ENCODE peak calls at places on chromosomes 7 and 10, in six cellular contexts. L is suprapubic skin, N is fibroblast of lung, E is cardiac muscle cell, W is PC-3, A is hepatocyte. B is an unnamed sample.

GRCh38 chr7:136998495-136998894 is 130.0 kb downstream of the CHRM2 start:
- DNase-seq in L (no peak), N (peak; percentile 32), E (no peak), W (peak; percentile 72), A (no peak), B (peak; percentile 30)

GRCh38 chr7:6271091-6271658 is 1.2 kb downstream of the CYTH3 start:
- DNase-seq in L (peak; percentile 74), N (peak; percentile 62), E (peak; percentile 45), W (peak; percentile 68), A (peak; percentile 54), B (no peak)

GRCh38 chr10:1572519-1573333 is 164.6 kb downstream of the ADARB2 start:
- DNase-seq in L (no peak), N (no peak), E (no peak), W (no peak), A (no peak), B (no peak)

GRCh38 chr10:51937313-51937712 is 237.9 kb upstream of the CSTF2T start:
- DNase-seq in L (no peak), N (peak; percentile 84), E (peak; percentile 77), W (no peak), A (no peak), B (peak; percentile 42)

GRCh38 chr7:95715274-95715673 is 57.1 kb upstream of the DYNC1I1 start:
- DNase-seq in L (no peak), N (no peak), E (no peak), W (no peak), A (no peak), B (no peak)

GRCh38 chr7:101164071-101164840 is 1.1 kb downstream of the VGF start:
- DNase-seq in L (no peak), N (peak; percentile 61), E (peak; percentile 72), W (peak; percentile 56), A (peak; percentile 79), B (no peak)

GRCh38 chr10:108413954-108414353 is 1249.4 kb upstream of the SORCS1 start:
- DNase-seq in L (no peak), N (no peak), E (no peak), W (no peak), A (no peak), B (no peak)

GRCh38 chr7:1940402-1940786 is 270.3 kb downstream of the ELFN1 start:
- DNase-seq in L (no peak), N (peak; percentile 36), E (peak; percentile 71), W (no peak), A (no peak), B (no peak)

GRCh38 chr10:3048114-3049019 is 19.0 kb upstream of the PFKP start:
- DNase-seq in L (no peak), N (peak; percentile 59), E (no peak), W (no peak), A (no peak), B (no peak)

DNA sequence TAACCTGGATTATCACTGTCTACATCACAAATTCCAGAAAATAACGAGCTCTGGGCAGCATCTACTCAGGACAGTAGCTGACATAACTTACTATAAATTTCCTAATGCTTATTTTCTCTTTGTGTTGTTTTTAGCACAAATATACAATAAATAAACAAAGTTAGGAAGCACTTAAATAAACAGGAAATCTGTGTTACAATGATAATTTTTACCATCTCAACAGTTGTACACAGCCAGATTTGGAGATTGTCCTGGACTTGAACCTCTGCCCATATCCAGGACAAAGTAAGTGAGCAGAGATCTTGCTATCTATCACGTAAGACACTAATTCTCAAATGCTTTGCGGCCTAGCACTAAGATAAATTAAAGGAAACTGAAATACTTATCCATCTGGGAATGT is 48.7 kb downstream of the TSPAN12 start:
- DNase-seq in L (no peak), N (no peak), E (no peak), W (no peak), A (no peak), B (no peak)
- H3K9me3 ChIP-seq in L (no peaks in the 10 kb centered on the region), N (no peaks in the 10 kb centered on the region), E (no peaks in the 10 kb centered on the region), W (no peaks in the 10 kb centered on the region), A (no peaks in the 10 kb centered on the region), B (no peaks in the 10 kb centered on the region)

GRCh38 chr10:131404886-131405285 is 93.4 kb upstream of the TCERG1L start:
- DNase-seq in L (no peak), N (no peak), E (no peak), W (no peak), A (no peak), B (no peak)
- H3K9me3 ChIP-seq in L (no peaks in the 10 kb centered on the region), N (no peaks in the 10 kb centered on the region), E (no peaks in the 10 kb centered on the region), W (no peaks in the 10 kb centered on the region), A (no peaks in the 10 kb centered on the region), B (peaks cover 91% of the 10 kb centered on the region)

GRCh38 chr10:26781797-26782196 is 79.0 kb downstream of the ABI1 start:
- DNase-seq in L (no peak), N (no peak), E (no peak), W (peak; percentile 18), A (no peak), B (no peak)

GRCh38 chr10:26792780-26793495 is 67.8 kb downstream of the ABI1 start:
- DNase-seq in L (no peak), N (no peak), E (no peak), W (no peak), A (no peak), B (no peak)

GRCh38 chr10:26790596-26790995 is 70.2 kb downstream of the ABI1 start:
- DNase-seq in L (no peak), N (no peak), E (no peak), W (peak; percentile 28), A (no peak), B (no peak)

DNA sequence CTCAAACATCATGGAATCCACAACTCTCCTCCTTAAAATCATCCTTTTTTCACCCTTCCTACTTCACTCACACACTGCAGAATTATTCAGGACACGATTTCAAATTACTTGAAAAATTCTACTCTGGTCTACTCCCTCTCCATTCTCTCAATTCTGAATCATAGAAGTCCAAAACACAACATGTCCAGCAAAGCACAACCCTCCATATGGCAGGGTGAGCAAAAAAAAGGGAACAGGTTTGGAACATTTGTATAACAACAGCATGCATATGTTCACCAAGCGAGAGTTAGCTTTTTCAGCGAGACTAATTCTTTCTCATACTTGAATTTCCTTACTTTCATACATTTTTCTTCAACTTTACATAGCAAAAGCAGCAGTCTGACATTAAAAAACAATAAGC is 73.4 kb downstream of the ABI1 start:
- DNase-seq in L (no peak), N (no peak), E (no peak), W (no peak), A (no peak), B (no peak)
- H3K9me3 ChIP-seq in L (no peaks in the 10 kb centered on the region), N (no peaks in the 10 kb centered on the region), E (no peaks in the 10 kb centered on the region), W (no peaks in the 10 kb centered on the region), A (no peaks in the 10 kb centered on the region), B (no peaks in the 10 kb centered on the region)

DNA sequence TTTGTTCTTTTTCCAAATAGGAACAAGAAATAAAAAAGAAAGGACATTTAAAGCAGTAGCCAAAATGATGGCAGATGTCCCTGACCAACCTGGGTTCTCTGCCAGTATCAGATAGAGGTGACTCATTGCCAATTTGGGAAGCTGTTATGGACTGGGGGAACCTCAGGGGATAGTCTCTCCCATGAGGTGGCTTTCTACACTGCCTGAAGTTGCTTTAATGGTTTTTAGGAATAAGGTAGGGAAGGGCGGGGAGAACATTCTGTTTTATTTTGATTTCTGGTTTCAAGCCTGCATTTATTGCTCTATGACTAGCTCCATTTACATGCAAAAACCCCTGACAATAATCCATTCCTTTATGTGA is 457.9 kb upstream of the TPK1 start:
- DNase-seq in L (no peak), N (no peak), E (no peak), W (no peak), A (no peak), B (no peak)
- H3K9me3 ChIP-seq in L (no peaks in the 10 kb centered on the region), N (no peaks in the 10 kb centered on the region), E (no peaks in the 10 kb centered on the region), W (peaks cover 2% of the 10 kb centered on the region), A (no peaks in the 10 kb centered on the region), B (peaks cover 3% of the 10 kb centered on the region)

DNA sequence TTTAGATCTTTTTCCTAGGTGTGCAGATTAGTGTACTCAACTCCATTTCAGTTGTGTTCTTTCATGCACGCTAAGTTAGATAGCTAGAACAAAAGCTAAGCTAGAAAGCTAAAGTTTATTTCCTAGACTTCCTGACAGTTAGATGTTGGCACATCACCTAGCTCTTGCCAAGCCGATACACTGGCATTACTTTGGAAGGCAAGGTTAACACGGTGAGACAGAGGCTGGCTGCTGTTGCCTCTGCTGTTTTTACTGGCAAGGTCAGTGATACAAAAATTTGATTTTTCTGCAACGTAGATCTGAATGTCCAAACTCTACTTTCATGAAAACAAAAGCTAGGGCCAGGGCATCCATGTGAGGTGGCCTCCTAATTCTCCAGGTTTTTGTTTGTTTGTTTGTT is 203.4 kb downstream of the IMMP2L start:
- DNase-seq in L (no peak), N (no peak), E (no peak), W (no peak), A (no peak), B (no peak)
- H3K9me3 ChIP-seq in L (no peaks in the 10 kb centered on the region), N (no peaks in the 10 kb centered on the region), E (no peaks in the 10 kb centered on the region), W (no peaks in the 10 kb centered on the region), A (no peaks in the 10 kb centered on the region), B (no peaks in the 10 kb centered on the region)

DNA sequence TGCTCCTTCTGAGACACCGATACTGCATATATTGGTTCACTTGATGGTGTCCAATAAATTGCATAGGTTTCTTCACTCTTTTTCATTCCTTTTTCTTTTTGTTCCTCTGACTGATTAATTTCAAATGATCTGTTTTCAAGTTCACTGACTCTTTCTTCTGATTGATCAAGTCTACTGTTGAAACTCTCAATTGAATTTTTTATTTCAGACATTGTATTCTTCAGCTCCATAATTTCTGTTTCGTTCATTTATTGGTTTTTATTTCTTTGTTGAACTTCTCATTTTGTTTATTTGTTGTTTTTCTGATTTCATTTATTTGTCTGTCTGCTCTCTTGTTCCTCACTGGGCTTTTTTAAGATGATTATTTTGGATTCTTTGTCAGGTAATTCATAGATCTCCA is 13.6 kb downstream of the CASP7 start:
- DNase-seq in L (no peak), N (no peak), E (no peak), W (no peak), A (no peak), B (no peak)
- H3K9me3 ChIP-seq in L (peaks cover 16% of the 10 kb centered on the region), N (no peaks in the 10 kb centered on the region), E (no peaks in the 10 kb centered on the region), W (peaks cover 11% of the 10 kb centered on the region), A (peaks cover 6% of the 10 kb centered on the region), B (peaks cover 16% of the 10 kb centered on the region)

DNA sequence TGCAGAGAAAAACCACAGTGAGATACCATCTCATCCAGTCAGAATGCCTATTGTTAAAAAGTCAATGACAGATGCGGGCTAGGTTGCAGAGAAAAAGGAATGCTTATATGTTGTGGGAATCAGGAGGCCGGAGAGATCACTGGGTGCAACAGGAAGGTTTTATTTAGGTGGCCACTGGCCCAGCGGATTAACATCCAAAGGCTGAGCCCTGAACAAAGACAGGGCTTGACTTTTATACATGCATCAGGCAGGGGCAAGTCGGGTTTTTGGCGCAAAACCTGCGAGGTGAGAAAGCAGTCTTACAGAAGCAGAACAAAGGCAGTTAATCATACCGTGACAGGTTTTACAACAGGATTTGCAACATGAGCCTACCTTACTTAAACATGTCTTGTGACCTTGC is 620 bp downstream of the ZNF117 start:
- DNase-seq in L (no peak), N (no peak), E (no peak), W (no peak), A (no peak), B (no peak)
- H3K9me3 ChIP-seq in L (peaks cover 22% of the 10 kb centered on the region), N (no peaks in the 10 kb centered on the region), E (no peaks in the 10 kb centered on the region), W (peaks cover 25% of the 10 kb centered on the region), A (peaks cover 30% of the 10 kb centered on the region), B (peaks cover 38% of the 10 kb centered on the region)

GRCh38 chr7:13563676-13564075 is 425.8 kb downstream of the ETV1 start:
- DNase-seq in L (no peak), N (no peak), E (no peak), W (no peak), A (no peak), B (no peak)
- H3K9me3 ChIP-seq in L (no peaks in the 10 kb centered on the region), N (no peaks in the 10 kb centered on the region), E (no peaks in the 10 kb centered on the region), W (no peaks in the 10 kb centered on the region), A (no peaks in the 10 kb centered on the region), B (no peaks in the 10 kb centered on the region)

B was measured in AG04450.